ENCODE peak calls at places on chromosomes 12 and 14, in eight cellular contexts. O is Calu3; Z is glomerular endothelial cell; M is stimulated activated effector memory CD8-positive, alpha-beta T cell treated with anti-CD3 and anti-CD28 coated beads, Interleukin-12 subunit alpha, Interleukin-12 subunit beta, amount 100 ng/mL, for 72 hours; X is psoas muscle; U is GM23338; S is uterus; I is nucleus accumbens. Q is an unnamed sample.

GRCh38 chr12:31876568-31877424 is 82.4 kb upstream of the RESF1 start:
- DNase-seq in O (no peak), Z (no peak), M (no peak), X (no peak), U (no peak), S (no peak), I (no peak), Q (no peak)

GRCh38 chr12:120286768-120287490 is 4.8 kb downstream of the RNU4-2 start:
- DNase-seq in O (no peak), Z (no peak), M (no peak), X (no peak), U (peak), S (no peak), I (no peak), Q (no peak)

GRCh38 chr14:73290279-73290678 is 53.0 kb downstream of the PAPLN start:
- DNase-seq in O (no peak), Z (no peak), M (no peak), X (no peak), U (no peak), S (no peak), I (no peak), Q (no peak)

GRCh38 chr12:10147714-10148403 is 17.9 kb upstream of the CLEC7A start:
- DNase-seq in O (no peak), Z (no peak), M (no peak), X (no peak), U (no peak), S (no peak), I (no peak), Q (no peak)

GRCh38 chr12:47885012-47885501 is 19.7 kb downstream of the VDR start:
- DNase-seq in O (no peak), Z (no peak), M (peak), X (no peak), U (no peak), S (no peak), I (no peak), Q (no peak)

GRCh38 chr12:116040412-116040811 is 237.1 kb downstream of the MED13L start:
- DNase-seq in O (no peak), Z (no peak), M (no peak), X (no peak), U (no peak), S (no peak), I (no peak), Q (no peak)

GRCh38 chr14:21506557-21506956 is 4.6 kb downstream of the METTL3 start:
- DNase-seq in O (no peak), Z (no peak), M (no peak), X (no peak), U (no peak), S (no peak), I (no peak), Q (no peak)

GRCh38 chr14:85421166-85421877 is 108.6 kb upstream of the FLRT2 start:
- DNase-seq in O (no peak), Z (no peak), M (no peak), X (no peak), U (no peak), S (no peak), I (no peak), Q (no peak)

GRCh38 chr14:73770977-73771847 is 57.0 kb upstream of the PNMA1 start:
- DNase-seq in O (no peak), Z (no peak), M (no peak), X (no peak), U (no peak), S (no peak), I (no peak), Q (no peak)

GRCh38 chr12:49557917-49558215 is 10.1 kb downstream of the MCRS1 start:
- DNase-seq in O (peak), Z (no peak), M (no peak), X (no peak), U (peak), S (no peak), I (no peak), Q (no peak)

GRCh38 chr14:20460458-20461229 is 590 bp downstream of the PIP4P1 start:
- DNase-seq in O (peak), Z (no peak), M (peak), X (no peak), U (peak), S (no peak), I (no peak), Q (peak)

GRCh38 chr12:92571844-92572543 is 130.8 kb upstream of the PLEKHG7 start:
- DNase-seq in O (no peak), Z (no peak), M (no peak), X (no peak), U (no peak), S (no peak), I (no peak), Q (no peak)

GRCh38 chr12:13603951-13604350 is 377.5 kb downstream of the GRIN2B start:
- DNase-seq in O (no peak), Z (no peak), M (no peak), X (no peak), U (no peak), S (no peak), I (no peak), Q (no peak)

GRCh38 chr14:93105362-93105761 is 10.4 kb downstream of the ITPK1 start:
- DNase-seq in O (no peak), Z (no peak), M (no peak), X (peak), U (no peak), S (no peak), I (no peak), Q (no peak)

GRCh38 chr14:22221508-22221907 is 367.5 kb downstream of the DAD1 start:
- DNase-seq in O (peak), Z (no peak), M (no peak), X (no peak), U (peak), S (no peak), I (no peak), Q (no peak)

GRCh38 chr12:40616383-40616900 is 75.8 kb upstream of the CNTN1 start:
- DNase-seq in O (no peak), Z (no peak), M (no peak), X (no peak), U (no peak), S (no peak), I (no peak), Q (no peak)

Q was measured in T-cell.